ENCODE peak calls at places on chromosome 9, in ten cellular contexts. One of them, this sample, is unnamed.

GRCh38 chr9:19969721-19970120 is 180.9 kb upstream of the SLC24A2 start:
- DNase-seq in naive thymus-derived CD4-positive, alpha-beta T cell: no peak
- DNase-seq in activated T-cell treated with anti-CD3 and anti-CD28 coated beads for 1 hour: no peak
- DNase-seq in ELF-1: no peak
- DNase-seq in astrocyte of the spinal cord: no peak
- DNase-seq in fibroblast of the aortic adventitia: peak
- DNase-seq in glutamatergic neuron: no peak
- DNase-seq in tibial artery: no peak
- DNase-seq in NCI-H774: no peak
- DNase-seq in body of pancreas: no peak
- DNase-seq in this sample: no peak

GRCh38 chr9:36837431-36838405 is 196.3 kb downstream of the PAX5 start:
- DNase-seq in body of pancreas: no peak
- DNase-seq in fibroblast of the aortic adventitia: no peak
- DNase-seq in naive thymus-derived CD4-positive, alpha-beta T cell: no peak
- DNase-seq in NCI-H774: no peak
- DNase-seq in ELF-1: no peak
- DNase-seq in activated T-cell treated with anti-CD3 and anti-CD28 coated beads for 1 hour: no peak
- DNase-seq in glutamatergic neuron: no peak
- DNase-seq in tibial artery: no peak
- DNase-seq in astrocyte of the spinal cord: no peak
- DNase-seq in this sample: no peak

GRCh38 chr9:5489630-5490484 is 20.5 kb upstream of the PDCD1LG2 start:
- DNase-seq in fibroblast of the aortic adventitia: no peak
- DNase-seq in naive thymus-derived CD4-positive, alpha-beta T cell: no peak
- DNase-seq in NCI-H774: no peak
- DNase-seq in tibial artery: no peak
- DNase-seq in activated T-cell treated with anti-CD3 and anti-CD28 coated beads for 1 hour: no peak
- DNase-seq in astrocyte of the spinal cord: no peak
- DNase-seq in body of pancreas: no peak
- DNase-seq in ELF-1: no peak
- DNase-seq in glutamatergic neuron: no peak
- DNase-seq in this sample: no peak

GRCh38 chr9:17906204-17906840 is 327.5 kb downstream of the SH3GL2 start:
- DNase-seq in body of pancreas: no peak
- DNase-seq in astrocyte of the spinal cord: no peak
- DNase-seq in glutamatergic neuron: peak
- DNase-seq in fibroblast of the aortic adventitia: no peak
- DNase-seq in activated T-cell treated with anti-CD3 and anti-CD28 coated beads for 1 hour: no peak
- DNase-seq in NCI-H774: no peak
- DNase-seq in ELF-1: peak
- DNase-seq in naive thymus-derived CD4-positive, alpha-beta T cell: no peak
- DNase-seq in tibial artery: peak
- DNase-seq in this sample: no peak

GRCh38 chr9:90095682-90096081 is 490.9 kb downstream of the GADD45G start:
- DNase-seq in ELF-1: peak
- DNase-seq in activated T-cell treated with anti-CD3 and anti-CD28 coated beads for 1 hour: no peak
- DNase-seq in body of pancreas: peak
- DNase-seq in glutamatergic neuron: peak
- DNase-seq in tibial artery: no peak
- DNase-seq in NCI-H774: peak
- DNase-seq in naive thymus-derived CD4-positive, alpha-beta T cell: no peak
- DNase-seq in astrocyte of the spinal cord: no peak
- DNase-seq in fibroblast of the aortic adventitia: no peak
- DNase-seq in this sample: no peak

GRCh38 chr9:129835860-129836223 is 584 bp downstream of the USP20 start:
- DNase-seq in tibial artery: no peak
- DNase-seq in activated T-cell treated with anti-CD3 and anti-CD28 coated beads for 1 hour: no peak
- DNase-seq in body of pancreas: no peak
- DNase-seq in ELF-1: no peak
- DNase-seq in naive thymus-derived CD4-positive, alpha-beta T cell: no peak
- DNase-seq in astrocyte of the spinal cord: no peak
- DNase-seq in glutamatergic neuron: no peak
- DNase-seq in fibroblast of the aortic adventitia: no peak
- DNase-seq in NCI-H774: no peak
- DNase-seq in this sample: no peak

GRCh38 chr9:84710701-84711397 is 41.3 kb downstream of the NTRK2 start:
- DNase-seq in fibroblast of the aortic adventitia: no peak
- DNase-seq in ELF-1: no peak
- DNase-seq in glutamatergic neuron: no peak
- DNase-seq in body of pancreas: no peak
- DNase-seq in activated T-cell treated with anti-CD3 and anti-CD28 coated beads for 1 hour: no peak
- DNase-seq in astrocyte of the spinal cord: peak
- DNase-seq in tibial artery: no peak
- DNase-seq in NCI-H774: no peak
- DNase-seq in naive thymus-derived CD4-positive, alpha-beta T cell: no peak
- DNase-seq in this sample: no peak

GRCh38 chr9:26262431-26262830 is 584.2 kb upstream of the TUSC1 start:
- DNase-seq in naive thymus-derived CD4-positive, alpha-beta T cell: no peak
- DNase-seq in tibial artery: no peak
- DNase-seq in fibroblast of the aortic adventitia: no peak
- DNase-seq in activated T-cell treated with anti-CD3 and anti-CD28 coated beads for 1 hour: no peak
- DNase-seq in body of pancreas: no peak
- DNase-seq in ELF-1: no peak
- DNase-seq in NCI-H774: no peak
- DNase-seq in astrocyte of the spinal cord: no peak
- DNase-seq in glutamatergic neuron: no peak
- DNase-seq in this sample: no peak

GRCh38 chr9:123742009-123742767 is 187.7 kb downstream of the DENND1A start:
- DNase-seq in ELF-1: no peak
- DNase-seq in naive thymus-derived CD4-positive, alpha-beta T cell: no peak
- DNase-seq in activated T-cell treated with anti-CD3 and anti-CD28 coated beads for 1 hour: no peak
- DNase-seq in tibial artery: peak
- DNase-seq in body of pancreas: peak
- DNase-seq in NCI-H774: no peak
- DNase-seq in glutamatergic neuron: no peak
- DNase-seq in astrocyte of the spinal cord: peak
- DNase-seq in fibroblast of the aortic adventitia: peak
- DNase-seq in this sample: no peak

GRCh38 chr9:4716163-4716562 is 24.8 kb downstream of the AK3 start:
- DNase-seq in NCI-H774: no peak
- DNase-seq in body of pancreas: no peak
- DNase-seq in tibial artery: no peak
- DNase-seq in activated T-cell treated with anti-CD3 and anti-CD28 coated beads for 1 hour: no peak
- DNase-seq in astrocyte of the spinal cord: no peak
- DNase-seq in naive thymus-derived CD4-positive, alpha-beta T cell: no peak
- DNase-seq in fibroblast of the aortic adventitia: no peak
- DNase-seq in glutamatergic neuron: no peak
- DNase-seq in ELF-1: no peak
- DNase-seq in this sample: no peak

GRCh38 chr9:18421391-18421790 is 52.6 kb upstream of the ADAMTSL1 start:
- DNase-seq in naive thymus-derived CD4-positive, alpha-beta T cell: no peak
- DNase-seq in body of pancreas: no peak
- DNase-seq in astrocyte of the spinal cord: no peak
- DNase-seq in activated T-cell treated with anti-CD3 and anti-CD28 coated beads for 1 hour: no peak
- DNase-seq in NCI-H774: no peak
- DNase-seq in tibial artery: no peak
- DNase-seq in fibroblast of the aortic adventitia: no peak
- DNase-seq in ELF-1: no peak
- DNase-seq in glutamatergic neuron: no peak
- DNase-seq in this sample: no peak

GRCh38 chr9:85554349-85554748 is 187.4 kb downstream of the AGTPBP1 start:
- DNase-seq in activated T-cell treated with anti-CD3 and anti-CD28 coated beads for 1 hour: no peak
- DNase-seq in fibroblast of the aortic adventitia: no peak
- DNase-seq in ELF-1: no peak
- DNase-seq in tibial artery: no peak
- DNase-seq in glutamatergic neuron: no peak
- DNase-seq in naive thymus-derived CD4-positive, alpha-beta T cell: no peak
- DNase-seq in body of pancreas: no peak
- DNase-seq in NCI-H774: no peak
- DNase-seq in astrocyte of the spinal cord: no peak
- DNase-seq in this sample: no peak

GRCh38 chr9:89667730-89668129 is 62.9 kb downstream of the GADD45G start:
- DNase-seq in glutamatergic neuron: no peak
- DNase-seq in tibial artery: peak
- DNase-seq in body of pancreas: peak
- DNase-seq in astrocyte of the spinal cord: no peak
- DNase-seq in ELF-1: no peak
- DNase-seq in NCI-H774: peak
- DNase-seq in fibroblast of the aortic adventitia: no peak
- DNase-seq in activated T-cell treated with anti-CD3 and anti-CD28 coated beads for 1 hour: no peak
- DNase-seq in naive thymus-derived CD4-positive, alpha-beta T cell: no peak
- DNase-seq in this sample: no peak

GRCh38 chr9:17810728-17811634 is 232.1 kb downstream of the SH3GL2 start:
- DNase-seq in astrocyte of the spinal cord: peak
- DNase-seq in naive thymus-derived CD4-positive, alpha-beta T cell: no peak
- DNase-seq in fibroblast of the aortic adventitia: peak
- DNase-seq in NCI-H774: peak
- DNase-seq in activated T-cell treated with anti-CD3 and anti-CD28 coated beads for 1 hour: peak
- DNase-seq in ELF-1: peak
- DNase-seq in tibial artery: no peak
- DNase-seq in glutamatergic neuron: peak
- DNase-seq in body of pancreas: peak
- DNase-seq in this sample: no peak

GRCh38 chr9:18520395-18520794 is 46.4 kb downstream of the ADAMTSL1 start:
- DNase-seq in naive thymus-derived CD4-positive, alpha-beta T cell: no peak
- DNase-seq in glutamatergic neuron: no peak
- DNase-seq in NCI-H774: no peak
- DNase-seq in astrocyte of the spinal cord: no peak
- DNase-seq in ELF-1: no peak
- DNase-seq in body of pancreas: no peak
- DNase-seq in activated T-cell treated with anti-CD3 and anti-CD28 coated beads for 1 hour: no peak
- DNase-seq in tibial artery: no peak
- DNase-seq in fibroblast of the aortic adventitia: peak
- DNase-seq in this sample: no peak

GRCh38 chr9:90102292-90102901 is 497.6 kb downstream of the GADD45G start:
- DNase-seq in naive thymus-derived CD4-positive, alpha-beta T cell: peak
- DNase-seq in NCI-H774: peak
- DNase-seq in tibial artery: peak
- DNase-seq in glutamatergic neuron: peak
- DNase-seq in astrocyte of the spinal cord: peak
- DNase-seq in fibroblast of the aortic adventitia: peak
- DNase-seq in body of pancreas: peak
- DNase-seq in activated T-cell treated with anti-CD3 and anti-CD28 coated beads for 1 hour: peak
- DNase-seq in ELF-1: peak
- DNase-seq in this sample: no peak

GRCh38 chr9:114501786-114502682 is 3.2 kb downstream of the WHRN start:
- DNase-seq in ELF-1: peak
- DNase-seq in fibroblast of the aortic adventitia: no peak
- DNase-seq in body of pancreas: peak
- DNase-seq in naive thymus-derived CD4-positive, alpha-beta T cell: no peak
- DNase-seq in activated T-cell treated with anti-CD3 and anti-CD28 coated beads for 1 hour: no peak
- DNase-seq in NCI-H774: no peak
- DNase-seq in astrocyte of the spinal cord: peak
- DNase-seq in glutamatergic neuron: no peak
- DNase-seq in tibial artery: no peak
- DNase-seq in this sample: no peak

GRCh38 chr9:109110326-109111014 is 9.3 kb downstream of the TMEM245 start:
- DNase-seq in tibial artery: no peak
- DNase-seq in activated T-cell treated with anti-CD3 and anti-CD28 coated beads for 1 hour: no peak
- DNase-seq in glutamatergic neuron: no peak
- DNase-seq in fibroblast of the aortic adventitia: peak
- DNase-seq in astrocyte of the spinal cord: peak
- DNase-seq in ELF-1: no peak
- DNase-seq in body of pancreas: no peak
- DNase-seq in NCI-H774: no peak
- DNase-seq in naive thymus-derived CD4-positive, alpha-beta T cell: peak
- DNase-seq in this sample: no peak

This sample was measured in SIG-M5.